ENCODE peak calls at places on chromosomes 3 and 15, in nine cellular contexts. B, J, X, Z, D, S, A, M and Y are unnamed samples.

GRCh38 chr3:192467230-192468186 is 259.8 kb downstream of the FGF12 start:
- DNase-seq in B (peak), J (no peak), X (peak), Z (no peak), D (peak), S (peak), A (no peak), M (peak), Y (peak)

GRCh38 chr3:59713971-59714370 is 664.1 kb upstream of the CFAP20DC start:
- DNase-seq in B (no peak), J (no peak), X (no peak), Z (no peak), D (no peak), S (no peak), A (no peak), M (no peak), Y (no peak)

GRCh38 chr3:140368223-140368811 is 309.5 kb upstream of the TRIM42 start:
- DNase-seq in B (no peak), J (no peak), X (no peak), Z (no peak), D (no peak), S (no peak), A (no peak), M (no peak), Y (no peak)

GRCh38 chr15:50134524-50135024 is 15.5 kb upstream of the ATP8B4 start:
- DNase-seq in B (no peak), J (no peak), X (no peak), Z (peak), D (peak), S (no peak), A (no peak), M (peak), Y (no peak)

GRCh38 chr3:42991369-42992315 is 12.5 kb downstream of the GASK1A start:
- DNase-seq in B (no peak), J (no peak), X (no peak), Z (peak), D (no peak), S (no peak), A (no peak), M (no peak), Y (no peak)

GRCh38 chr3:107382626-107383025 is 5.4 kb downstream of the CCDC54 start:
- DNase-seq in B (no peak), J (no peak), X (no peak), Z (no peak), D (no peak), S (no peak), A (no peak), M (no peak), Y (no peak)

GRCh38 chr3:193946945-193947344 is 189.0 kb upstream of the HES1 start:
- DNase-seq in B (no peak), J (no peak), X (no peak), Z (peak), D (peak), S (no peak), A (no peak), M (peak), Y (no peak)

GRCh38 chr3:169764164-169764452 is 752 bp downstream of the TERC start:
- DNase-seq in B (no peak), J (no peak), X (peak), Z (peak), D (peak), S (peak), A (no peak), M (peak), Y (no peak)

GRCh38 chr15:49154799-49155109 is 645 bp downstream of the COPS2 start:
- DNase-seq in B (no peak), J (no peak), X (no peak), Z (no peak), D (no peak), S (no peak), A (no peak), M (no peak), Y (no peak)

GRCh38 chr3:187811580-187812250 is 66.4 kb upstream of the BCL6 start:
- DNase-seq in B (no peak), J (no peak), X (no peak), Z (peak), D (peak), S (no peak), A (no peak), M (peak), Y (no peak)

GRCh38 chr15:35557544-35557943 is 11.6 kb upstream of the DPH6 start:
- DNase-seq in B (no peak), J (no peak), X (no peak), Z (peak), D (peak), S (no peak), A (no peak), M (peak), Y (no peak)

GRCh38 chr3:25143356-25143704 is 284.7 kb upstream of the RARB start:
- DNase-seq in B (no peak), J (no peak), X (no peak), Z (no peak), D (peak), S (no peak), A (no peak), M (peak), Y (no peak)

GRCh38 chr15:63401714-63402497 is 20.3 kb upstream of the CA12 start:
- DNase-seq in B (no peak), J (no peak), X (no peak), Z (no peak), D (no peak), S (no peak), A (no peak), M (no peak), Y (no peak)

GRCh38 chr3:69867941-69868505 is 128.8 kb downstream of the MITF start:
- DNase-seq in B (no peak), J (no peak), X (no peak), Z (no peak), D (no peak), S (no peak), A (no peak), M (no peak), Y (no peak)

GRCh38 chr3:190560284-190560895 is 46.5 kb downstream of the IL1RAP start:
- DNase-seq in B (no peak), J (no peak), X (no peak), Z (no peak), D (no peak), S (no peak), A (no peak), M (no peak), Y (no peak)

GRCh38 chr3:16538505-16538904 is 25.0 kb upstream of the RFTN1 start:
- DNase-seq in B (no peak), J (no peak), X (no peak), Z (no peak), D (no peak), S (no peak), A (no peak), M (no peak), Y (no peak)

GRCh38 chr15:42584031-42584765 is 8.8 kb downstream of the STARD9 start:
- DNase-seq in B (no peak), J (no peak), X (no peak), Z (peak), D (no peak), S (no peak), A (no peak), M (no peak), Y (no peak)

GRCh38 chr3:177402533-177402932 is 205.3 kb upstream of the TBL1XR1 start:
- DNase-seq in B (no peak), J (no peak), X (no peak), Z (no peak), D (no peak), S (no peak), A (no peak), M (no peak), Y (no peak)

GRCh38 chr15:58241872-58242271 is 103.7 kb downstream of the AQP9 start:
- DNase-seq in B (no peak), J (no peak), X (no peak), Z (no peak), D (no peak), S (no peak), A (no peak), M (peak), Y (no peak)

GRCh38 chr15:89101302-89102191 is 13.3 kb downstream of the ABHD2 start:
- DNase-seq in B (no peak), J (peak), X (no peak), Z (peak), D (peak), S (peak), A (peak), M (peak), Y (no peak)

GRCh38 chr3:174125267-174125844 is 727.8 kb downstream of the NLGN1 start:
- DNase-seq in B (no peak), J (no peak), X (peak), Z (peak), D (peak), S (no peak), A (no peak), M (peak), Y (peak)

GRCh38 chr3:11581237-11582122 is 62.2 kb downstream of the VGLL4 start:
- DNase-seq in B (no peak), J (peak), X (no peak), Z (no peak), D (no peak), S (no peak), A (no peak), M (no peak), Y (no peak)

GRCh38 chr3:105791919-105792786 is 76.7 kb downstream of the CBLB start:
- DNase-seq in B (no peak), J (peak), X (no peak), Z (peak), D (peak), S (no peak), A (peak), M (peak), Y (no peak)

GRCh38 chr3:187066228-187066995 is 72.9 kb downstream of the RPL39L start:
- DNase-seq in B (peak), J (no peak), X (peak), Z (peak), D (peak), S (peak), A (no peak), M (peak), Y (peak)

GRCh38 chr15:33188159-33188558 is 6.4 kb downstream of the FMN1 start:
- DNase-seq in B (no peak), J (no peak), X (no peak), Z (no peak), D (no peak), S (no peak), A (no peak), M (no peak), Y (no peak)

GRCh38 chr15:33188654-33189257 is 5.8 kb downstream of the FMN1 start:
- DNase-seq in B (no peak), J (no peak), X (no peak), Z (no peak), D (no peak), S (peak), A (no peak), M (no peak), Y (no peak)

GRCh38 chr15:33194237-33194636 is 277 bp downstream of the FMN1 start:
- DNase-seq in B (no peak), J (no peak), X (no peak), Z (no peak), D (no peak), S (no peak), A (no peak), M (no peak), Y (no peak)

GRCh38 chr15:33191641-33192040 is 2.9 kb downstream of the FMN1 start:
- DNase-seq in B (no peak), J (no peak), X (no peak), Z (no peak), D (peak), S (no peak), A (no peak), M (peak), Y (no peak)

DNA sequence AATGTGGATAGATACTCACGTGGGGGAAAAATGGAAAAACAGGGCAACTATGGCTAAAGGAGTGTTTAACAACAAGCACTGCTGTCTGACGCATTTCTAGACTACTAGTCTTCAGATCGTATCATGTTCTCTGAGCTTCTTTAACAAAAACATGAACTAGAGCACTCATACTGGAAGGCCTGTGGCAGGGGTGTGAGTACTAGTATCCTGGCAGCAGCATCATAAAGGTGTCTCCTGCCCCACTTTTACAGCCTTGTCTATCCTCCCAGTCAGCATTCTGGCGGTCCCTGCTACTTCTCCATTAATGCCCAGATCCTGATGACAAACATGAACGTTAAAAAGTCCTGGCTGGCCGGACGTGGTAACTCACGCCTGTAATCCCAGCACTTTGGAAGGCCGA is 4.0 kb downstream of the FMN1 start:
- DNase-seq in B (no peak), J (no peak), X (no peak), Z (no peak), D (no peak), S (peak), A (no peak), M (no peak), Y (no peak)
- TF ChIP-seq CTCF in B (no peak), J (no peak), X (no peak), Z (no peak), D (no peak), S (no peak), A (no peak), M (no peak), Y (no peak)

GRCh38 chr15:27897481-27897880 is 201.6 kb downstream of the OCA2 start:
- DNase-seq in B (no peak), J (no peak), X (no peak), Z (no peak), D (no peak), S (no peak), A (no peak), M (no peak), Y (no peak)
- TF ChIP-seq CTCF in B (no peak), J (no peak), X (no peak), Z (no peak), D (no peak), S (no peak), A (no peak), M (no peak), Y (no peak)

GRCh38 chr3:182258538-182259177 is 534.6 kb upstream of the ATP11B start:
- DNase-seq in B (no peak), J (no peak), X (peak), Z (peak), D (peak), S (peak), A (no peak), M (peak), Y (no peak)
- TF ChIP-seq CTCF in B (no peak), J (no peak), X (peak), Z (peak), D (peak), S (peak), A (no peak), M (peak), Y (peak)

GRCh38 chr3:331881-332280 is 135.3 kb downstream of the CHL1 start:
- DNase-seq in B (no peak), J (no peak), X (no peak), Z (peak), D (no peak), S (no peak), A (no peak), M (no peak), Y (no peak)

GRCh38 chr3:325495-325894 is 128.9 kb downstream of the CHL1 start:
- DNase-seq in B (no peak), J (no peak), X (no peak), Z (no peak), D (no peak), S (no peak), A (no peak), M (no peak), Y (no peak)

GRCh38 chr3:335250-335649 is 138.7 kb downstream of the CHL1 start:
- DNase-seq in B (no peak), J (no peak), X (no peak), Z (no peak), D (no peak), S (no peak), A (no peak), M (no peak), Y (no peak)

DNA sequence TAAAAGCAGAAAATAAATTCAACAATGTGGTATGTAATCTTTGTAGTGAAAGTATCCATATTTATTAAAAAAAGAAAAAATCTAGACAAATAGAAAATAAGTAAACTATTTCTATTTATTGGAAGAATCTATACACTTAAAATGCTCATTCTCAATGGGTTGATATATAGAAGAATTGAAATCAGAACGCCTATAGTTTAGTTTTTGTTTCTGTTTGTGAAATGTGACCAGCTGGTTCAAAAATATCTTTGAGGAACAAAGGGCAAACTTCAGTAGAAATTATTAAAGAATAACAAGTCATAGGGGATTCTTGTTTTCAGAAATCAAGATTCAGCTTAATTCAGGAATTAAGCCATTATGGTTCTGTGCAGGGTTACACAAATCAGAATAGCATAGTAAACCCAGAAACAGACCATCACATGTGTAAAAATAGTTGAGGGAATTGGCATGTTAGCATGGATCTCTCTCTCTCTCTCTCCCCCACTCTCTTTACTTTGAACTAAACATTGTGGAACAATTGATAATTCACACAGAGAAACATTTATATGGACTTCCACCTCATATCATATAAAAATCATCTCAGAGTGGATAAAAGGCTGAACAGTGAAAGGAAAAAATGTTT is 134.0 kb downstream of the CHL1 start:
- DNase-seq in B (no peak), J (no peak), X (no peak), Z (no peak), D (no peak), S (no peak), A (no peak), M (no peak), Y (no peak)
- TF ChIP-seq CTCF in B (no peak), J (no peak), X (no peak), Z (no peak), D (no peak), S (no peak), A (no peak), M (no peak), Y (no peak)

GRCh38 chr3:57221883-57222282 is 5.6 kb upstream of the APPL1 start:
- DNase-seq in B (no peak), J (no peak), X (no peak), Z (peak), D (peak), S (no peak), A (no peak), M (peak), Y (no peak)
- TF ChIP-seq CTCF in B (no peak), J (no peak), X (peak), Z (peak), D (peak), S (no peak), A (no peak), M (no peak), Y (peak)

GRCh38 chr15:45106002-45106790 is 7.8 kb downstream of the DUOX2 start:
- DNase-seq in B (no peak), J (peak), X (no peak), Z (no peak), D (no peak), S (no peak), A (no peak), M (no peak), Y (no peak)

GRCh38 chr15:45110256-45110820 is 3.6 kb downstream of the DUOX2 start:
- DNase-seq in B (no peak), J (no peak), X (no peak), Z (no peak), D (no peak), S (no peak), A (no peak), M (no peak), Y (no peak)

GRCh38 chr15:45111390-45112142 is 2.4 kb downstream of the DUOX2 start:
- DNase-seq in B (no peak), J (no peak), X (no peak), Z (no peak), D (no peak), S (no peak), A (no peak), M (no peak), Y (no peak)

GRCh38 chr15:45105586-45105985 is 8.4 kb downstream of the DUOX2 start:
- DNase-seq in B (no peak), J (no peak), X (no peak), Z (no peak), D (no peak), S (no peak), A (no peak), M (no peak), Y (no peak)

DNA sequence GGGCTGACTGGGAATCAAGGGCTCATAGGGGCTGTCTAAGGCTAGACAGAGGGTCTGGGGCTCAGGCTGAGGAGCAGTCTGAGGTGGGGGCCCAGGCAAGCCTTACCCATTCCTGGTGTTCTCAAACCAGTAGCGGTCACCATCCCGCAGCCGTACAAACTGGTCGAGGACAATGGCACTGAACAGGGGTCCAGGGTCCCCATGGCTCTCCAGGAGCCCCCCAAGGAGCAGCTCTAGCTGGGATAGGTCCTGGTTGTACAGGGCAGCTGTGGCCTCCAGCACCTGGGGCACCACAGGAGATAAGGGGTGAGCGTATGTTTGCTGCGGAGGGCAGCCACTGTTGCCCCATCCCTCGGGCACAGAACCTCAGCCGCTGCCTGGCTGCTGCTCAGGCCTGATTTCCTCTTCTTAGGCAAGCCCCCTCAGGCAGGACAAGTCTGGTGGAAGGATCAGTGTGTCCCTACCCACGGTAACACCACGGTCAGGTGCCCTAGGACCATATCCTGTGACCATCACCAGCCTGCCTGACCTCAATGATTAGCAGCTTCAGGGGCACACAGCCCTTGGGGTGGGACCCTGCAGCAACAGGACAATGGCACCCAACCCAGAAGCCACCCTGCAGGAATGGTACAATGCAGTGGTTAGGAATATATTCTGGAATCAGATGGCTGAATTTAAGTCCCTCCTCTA is 5.9 kb downstream of the DUOX2 start:
- DNase-seq in B (no peak), J (peak), X (no peak), Z (no peak), D (no peak), S (no peak), A (no peak), M (no peak), Y (no peak)
- TF ChIP-seq CTCF in B (no peak), J (no peak), X (no peak), Z (no peak), D (no peak), S (no peak), A (no peak), M (no peak), Y (no peak)